ENCODE peak calls at places on chromosomes 11 and 22, in eight cellular contexts. I, T, H, C, J, R, X and Q are unnamed samples.

GRCh38 chr11:3051435-3052108 is 5.7 kb downstream of the CARS1 start:
- DNase-seq in H (no peak), R (no peak), T (no peak), J (no peak), X (no peak), I (no peak), C (no peak), Q (no peak)

GRCh38 chr22:39319284-39320170 is at the start of gene RPL3:
- DNase-seq in R (peak; percentile 99), I (peak; percentile 97), X (peak; percentile 92), H (peak; percentile 95), T (peak; percentile 99), C (peak; percentile 98), J (peak; percentile 98), Q (peak; percentile 93)

GRCh38 chr22:38881464-38881871 is 9.5 kb upstream of the CBX6 start:
- DNase-seq in R (peak; percentile 93), H (no peak), C (peak; percentile 89), T (no peak), I (no peak), J (peak; percentile 20), X (no peak), Q (no peak)

GRCh38 chr11:48261600-48261999 is 2.1 kb upstream of the OR4X1 start:
- DNase-seq in X (no peak), I (no peak), C (no peak), J (no peak), T (no peak), H (no peak), R (no peak), Q (no peak)

GRCh38 chr11:9574806-9575530 is 1.5 kb downstream of the WEE1 start:
- DNase-seq in I (no peak), T (peak; percentile 56), J (peak; percentile 81), X (no peak), H (peak; percentile 35), R (peak; percentile 92), C (peak; percentile 92), Q (no peak)

GRCh38 chr11:130765369-130765768 is 150.9 kb downstream of the SNX19 start:
- DNase-seq in T (no peak), R (no peak), C (no peak), X (no peak), I (no peak), H (no peak), J (no peak), Q (no peak)

GRCh38 chr11:66393954-66394353 is 22.4 kb upstream of the SLC29A2 start:
- DNase-seq in I (no peak), X (no peak), T (no peak), H (no peak), R (no peak), J (no peak), C (no peak), Q (no peak)

GRCh38 chr11:44319552-44320288 is 9.8 kb upstream of the ALX4 start:
- DNase-seq in C (no peak), J (no peak), I (no peak), H (no peak), X (no peak), T (no peak), R (no peak), Q (no peak)

GRCh38 chr22:47384977-47385376 is 622.5 kb downstream of the TBC1D22A start:
- DNase-seq in X (no peak), C (no peak), T (no peak), R (no peak), I (no peak), H (no peak), J (no peak), Q (no peak)

GRCh38 chr22:45969801-45970464 is 7.0 kb downstream of the WNT7B start:
- DNase-seq in T (no peak), I (no peak), H (no peak), R (no peak), C (no peak), X (no peak), J (no peak), Q (no peak)

GRCh38 chr11:31303644-31304043 is 65.9 kb downstream of the DCDC1 start:
- DNase-seq in J (no peak), X (no peak), R (no peak), C (no peak), H (no peak), I (no peak), T (no peak), Q (no peak)

GRCh38 chr11:24253237-24253760 is 243.6 kb upstream of the LUZP2 start:
- DNase-seq in X (no peak), H (no peak), R (no peak), J (peak; percentile 25), C (no peak), I (no peak), T (no peak), Q (no peak)

GRCh38 chr22:24137595-24137994 is 43.7 kb upstream of the SUSD2 start:
- DNase-seq in R (peak; percentile 81), J (peak; percentile 88), I (no peak), T (no peak), X (no peak), C (no peak), H (no peak), Q (no peak)

GRCh38 chr22:49090061-49090852 is 737.4 kb downstream of the BRD1 start:
- DNase-seq in T (no peak), J (no peak), X (no peak), C (no peak), H (no peak), I (no peak), R (no peak), Q (no peak)

GRCh38 chr11:86335131-86335768 is 33.2 kb downstream of the HIKESHI start:
- DNase-seq in T (no peak), H (no peak), C (peak; percentile 68), I (no peak), X (no peak), J (no peak), R (no peak), Q (no peak)

GRCh38 chr22:45987462-45987861 is 10.5 kb upstream of the WNT7B start:
- DNase-seq in C (no peak), H (no peak), J (no peak), T (no peak), R (no peak), X (no peak), I (no peak), Q (no peak)

GRCh38 chr22:25219948-25220442 is 556 bp downstream of the CRYBB2 start:
- DNase-seq in I (no peak), J (no peak), C (peak; percentile 39), H (no peak), X (no peak), R (no peak), T (no peak), Q (no peak)

GRCh38 chr11:59263225-59263894 is 50.6 kb upstream of the MPEG1 start:
- DNase-seq in H (peak; percentile 17), I (no peak), X (peak; percentile 8), C (peak; percentile 27), T (peak; percentile 7), R (no peak), J (no peak), Q (peak; percentile 41)

GRCh38 chr11:102985850-102986249 is 30.3 kb upstream of the MMP13 start:
- DNase-seq in X (no peak), C (no peak), I (no peak), T (no peak), J (no peak), H (no peak), R (no peak), Q (no peak)

GRCh38 chr11:7605544-7605943 is 67.8 kb downstream of the CYB5R2 start:
- DNase-seq in H (no peak), C (no peak), J (peak; percentile 69), T (peak; percentile 47), I (peak; percentile 96), R (peak; percentile 79), X (no peak), Q (no peak)

GRCh38 chr22:20268350-20269012 is 363 bp upstream of the RTN4R start:
- DNase-seq in X (peak; percentile 17), H (peak; percentile 85), I (no peak), J (peak; percentile 38), T (peak; percentile 8), C (peak; percentile 58), R (peak; percentile 50), Q (no peak)

GRCh38 chr11:129410561-129410960 is 34.9 kb downstream of the BARX2 start:
- DNase-seq in X (no peak), H (no peak), T (no peak), J (no peak), C (peak; percentile 24), R (no peak), I (no peak), Q (no peak)